ENCODE peak calls at places on chromosomes 1 and 21, in seven cellular contexts. W is CD8-positive, alpha-beta T cell; N is heart left ventricle; U is psoas muscle; O is H9; J is ovary; Z is thoracic aorta. Y is an unnamed sample. For H3K4me1, the result is how much of the 10 kb centered on the place peaks cover.

GRCh38 chr1:99756598-99756997 is 9.8 kb downstream of the FRRS1 start:
- DNase-seq in J (no peak), W (no peak), N (no peak), O (no peak), Z (no peak), U (no peak), Y (no peak)

GRCh38 chr21:43824250-43824882 is 35.0 kb downstream of the RRP1 start:
- DNase-seq in U (peak), Z (no peak), O (no peak), W (no peak), J (no peak), N (no peak), Y (no peak)

GRCh38 chr1:88847618-88848017 is 43.7 kb downstream of the GTF2B start:
- DNase-seq in N (no peak), W (no peak), J (no peak), O (peak), U (no peak), Z (no peak), Y (no peak)

GRCh38 chr1:17167783-17168479 is 37.0 kb upstream of the PADI1 start:
- DNase-seq in U (no peak), W (no peak), N (no peak), Z (no peak), J (no peak), O (no peak), Y (no peak)

GRCh38 chr1:181179980-181180964 is 91.8 kb downstream of the IER5 start:
- DNase-seq in J (peak), W (peak), O (peak), U (peak), N (peak), Z (no peak), Y (peak)

GRCh38 chr1:15157524-15158399 is 4.2 kb downstream of the TMEM51 start:
- DNase-seq in Z (no peak), U (no peak), J (no peak), W (no peak), N (no peak), O (no peak), Y (no peak)

GRCh38 chr21:46411236-46411635 is 47.5 kb upstream of the DIP2A start:
- DNase-seq in W (no peak), Z (no peak), J (no peak), O (peak), U (peak), N (no peak), Y (no peak)

GRCh38 chr1:25033828-25034451 is 103.9 kb upstream of the RUNX3 start:
- DNase-seq in N (peak), J (no peak), O (no peak), W (no peak), U (peak), Z (no peak), Y (peak)

GRCh38 chr1:245717611-245718010 is 562.8 kb downstream of the KIF26B start:
- DNase-seq in O (no peak), W (no peak), J (no peak), Z (no peak), U (no peak), N (no peak), Y (no peak)

GRCh38 chr1:57279909-57280666 is 143.8 kb downstream of the DAB1 start:
- DNase-seq in J (no peak), N (no peak), W (no peak), U (no peak), Z (no peak), O (no peak), Y (no peak)

GRCh38 chr1:5999711-6000443 is 7.7 kb upstream of the NPHP4 start:
- DNase-seq in O (no peak), Z (no peak), U (no peak), W (no peak), N (no peak), J (no peak), Y (peak)

GRCh38 chr1:45035631-45036301 is 23.7 kb downstream of the UROD start:
- DNase-seq in W (no peak), O (no peak), N (no peak), J (no peak), Z (no peak), U (no peak), Y (no peak)

GRCh38 chr1:225567789-225568188 is 85.1 kb downstream of the ENAH start:
- DNase-seq in N (no peak), Z (no peak), J (no peak), W (no peak), U (no peak), O (no peak), Y (no peak)

GRCh38 chr1:172727956-172728603 is 69.2 kb downstream of the FASLG start:
- DNase-seq in W (peak), N (no peak), Z (no peak), O (peak), J (no peak), U (no peak), Y (no peak)

GRCh38 chr1:40847023-40847740 is 15.0 kb downstream of the CITED4 start:
- DNase-seq in J (no peak), W (no peak), O (peak), U (no peak), N (no peak), Z (no peak), Y (no peak)

GRCh38 chr1:187689137-187689536 is 860.4 kb downstream of the PLA2G4A start:
- DNase-seq in W (no peak), J (no peak), Z (no peak), U (no peak), O (no peak), N (no peak), Y (no peak)

GRCh38 chr1:58162952-58163550 is 383.5 kb downstream of the OMA1 start:
- DNase-seq in N (peak), W (no peak), J (peak), U (peak), O (peak), Z (no peak), Y (peak)

GRCh38 chr21:15282666-15283065 is 217.9 kb upstream of the NRIP1 start:
- DNase-seq in U (no peak), J (no peak), O (no peak), N (no peak), W (no peak), Z (no peak), Y (no peak)

GRCh38 chr1:206699626-206700025 is 14.9 kb downstream of the MAPKAPK2 start:
- DNase-seq in Z (no peak), U (no peak), W (no peak), J (peak), O (no peak), N (no peak), Y (no peak)

GRCh38 chr21:36699026-36699545 is at the start of gene SIM2:
- DNase-seq in N (no peak), W (no peak), U (no peak), J (no peak), Z (no peak), O (peak), Y (no peak)

GRCh38 chr1:206579747-206580437 is 32.4 kb downstream of the EIF2D start:
- DNase-seq in U (peak), N (peak), W (peak), J (no peak), Z (peak), O (no peak), Y (peak)

GRCh38 chr21:44013380-44014088 is 1.4 kb downstream of the TRAPPC10 start:
- DNase-seq in Z (no peak), N (no peak), W (peak), U (no peak), O (no peak), J (no peak), Y (no peak)

GRCh38 chr1:209328178-209328577 is 255.3 kb upstream of the CAMK1G start:
- DNase-seq in U (no peak), J (no peak), W (no peak), Z (no peak), N (no peak), O (no peak), Y (no peak)

GRCh38 chr1:25501235-25502058 is 42.0 kb upstream of the LDLRAP1 start:
- DNase-seq in O (peak), J (no peak), N (no peak), W (no peak), U (no peak), Z (no peak), Y (no peak)

GRCh38 chr21:39385299-39386145 is 36.6 kb upstream of the HMGN1 start:
- DNase-seq in N (peak), O (no peak), W (peak), U (peak), Z (no peak), J (peak), Y (peak)

GRCh38 chr1:176691251-176692228 is 228.6 kb downstream of the PAPPA2 start:
- DNase-seq in U (no peak), W (no peak), Z (no peak), N (peak), O (peak), J (no peak), Y (no peak)

GRCh38 chr21:26795398-26795790 is 49.8 kb downstream of the ADAMTS1 start:
- DNase-seq in N (no peak), J (no peak), U (no peak), Z (no peak), O (no peak), W (no peak), Y (no peak)

GRCh38 chr1:241330619-241331327 is 26.2 kb downstream of the RGS7 start:
- DNase-seq in Z (no peak), N (no peak), J (no peak), U (no peak), O (no peak), W (no peak), Y (no peak)

DNA sequence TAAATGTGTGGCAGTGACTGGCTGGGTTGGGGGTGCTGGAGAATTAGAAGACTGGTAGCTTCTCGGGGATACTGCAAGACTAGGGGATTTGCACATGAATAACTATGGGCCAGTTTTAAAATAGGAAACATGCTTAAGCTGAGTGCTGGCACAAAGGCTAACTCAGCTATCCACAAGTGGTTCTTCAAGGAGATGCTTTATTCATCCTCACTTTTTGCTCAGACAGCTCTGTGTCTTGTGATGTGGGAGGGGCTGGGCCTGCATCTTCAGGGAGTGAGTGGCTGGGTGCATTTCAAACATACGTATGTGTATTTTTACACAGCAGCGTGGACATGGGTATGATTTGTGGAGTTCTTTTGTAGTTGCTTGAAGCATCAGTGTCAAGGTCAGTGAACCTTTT is 2.3 kb downstream of the COQ8A start:
- DNase-seq in N (no peak), J (no peak), W (no peak), Z (no peak), U (no peak), O (no peak), Y (no peak)
- H3K4me1 ChIP-seq in N (under half), J (under half), W (under half), Z (under half), U (half or more), O (under half), Y (half or more)

GRCh38 chr1:61452354-61452990 is 272.5 kb downstream of the TM2D1 start:
- DNase-seq in U (no peak), W (no peak), N (no peak), J (no peak), Z (no peak), O (no peak), Y (no peak)

GRCh38 chr1:61450454-61451213 is 274.3 kb downstream of the TM2D1 start:
- DNase-seq in N (peak), U (no peak), J (peak), W (no peak), Z (no peak), O (no peak), Y (peak)

GRCh38 chr1:61455400-61455799 is 269.5 kb downstream of the TM2D1 start:
- DNase-seq in N (no peak), W (no peak), U (no peak), Z (no peak), J (no peak), O (no peak), Y (no peak)

GRCh38 chr1:61451214-61451968 is 273.6 kb downstream of the TM2D1 start:
- DNase-seq in N (no peak), O (no peak), Z (no peak), J (no peak), U (no peak), W (no peak), Y (no peak)

GRCh38 chr1:61453111-61453961 is 271.6 kb downstream of the TM2D1 start:
- DNase-seq in U (peak), Z (peak), O (peak), W (peak), J (peak), N (peak), Y (peak)
- TF ChIP-seq CTCF in U (peak), Z (peak), O (peak), W (peak), J (peak), N (peak), Y (peak)

DNA sequence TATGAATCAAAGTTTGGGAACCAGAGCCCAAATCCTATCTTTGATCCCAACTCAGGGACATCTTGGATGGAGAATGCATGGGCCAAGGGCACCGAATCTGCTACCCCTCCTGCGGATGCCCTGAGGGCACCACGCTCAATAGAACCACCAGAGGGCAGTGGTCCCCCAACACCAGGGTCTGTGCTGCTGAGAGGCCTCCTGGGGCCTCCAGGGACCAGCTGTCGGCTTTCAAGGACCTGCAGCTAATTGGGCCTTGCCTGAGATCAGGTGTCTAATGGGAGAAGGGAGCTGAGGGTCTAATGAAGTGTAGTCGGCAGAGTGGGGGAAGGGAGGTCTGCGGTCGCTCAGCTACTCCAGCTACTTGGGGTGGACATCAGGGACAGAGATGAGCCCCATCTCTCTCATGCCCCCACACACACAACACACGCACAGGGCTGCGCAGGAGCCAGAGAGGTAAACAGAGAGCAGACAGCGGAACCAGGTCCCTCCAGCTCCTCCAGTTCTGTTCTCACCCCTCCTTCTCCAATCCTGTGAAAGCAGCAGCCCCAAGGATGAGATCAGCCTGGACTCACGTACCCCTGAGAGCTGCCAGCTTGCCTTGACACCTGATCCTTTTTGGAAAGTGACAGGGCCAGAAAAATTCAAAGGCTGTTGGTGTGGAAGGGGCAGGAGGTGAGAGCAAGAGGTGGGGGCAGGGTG is 34.9 kb upstream of the PPP1R15B start:
- DNase-seq in O (peak), Z (no peak), W (peak), N (peak), U (peak), J (peak), Y (peak)
- H3K4me1 ChIP-seq in O (under half), Z (half or more), W (under half), N (under half), U (half or more), J (under half), Y (half or more)

DNA sequence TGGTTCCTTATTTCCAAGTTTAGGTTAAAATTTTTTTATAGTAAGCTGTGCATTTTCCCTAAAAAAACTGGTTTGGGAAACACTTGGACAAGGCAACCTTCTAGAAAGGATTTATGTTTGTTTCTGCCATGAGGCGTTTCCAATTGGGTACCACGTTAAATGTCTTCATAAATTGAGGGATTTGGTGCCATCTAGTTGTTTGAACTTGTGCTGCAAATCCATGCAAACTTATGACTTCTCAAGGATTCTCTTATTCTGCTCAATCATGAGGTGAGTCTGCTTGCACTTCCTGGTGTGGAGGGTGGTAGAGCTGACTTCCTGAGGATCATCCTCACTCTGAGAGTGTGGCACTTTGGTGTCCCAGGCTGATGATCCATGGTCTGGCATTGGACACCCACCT is 123.3 kb downstream of the PCNX2 start:
- DNase-seq in O (no peak), U (no peak), J (no peak), Z (no peak), W (no peak), N (no peak), Y (no peak)
- TF ChIP-seq CTCF in O (peak), U (peak), J (no peak), Z (no peak), W (no peak), N (peak), Y (peak)

GRCh38 chr1:85328713-85329376 is 52.4 kb upstream of the BCL10 start:
- DNase-seq in U (peak), O (peak), W (no peak), J (no peak), N (no peak), Z (no peak), Y (no peak)
- H3K4me1 ChIP-seq in U (under half), O (under half), W (under half), J (under half), N (under half), Z (under half), Y (under half)

DNA sequence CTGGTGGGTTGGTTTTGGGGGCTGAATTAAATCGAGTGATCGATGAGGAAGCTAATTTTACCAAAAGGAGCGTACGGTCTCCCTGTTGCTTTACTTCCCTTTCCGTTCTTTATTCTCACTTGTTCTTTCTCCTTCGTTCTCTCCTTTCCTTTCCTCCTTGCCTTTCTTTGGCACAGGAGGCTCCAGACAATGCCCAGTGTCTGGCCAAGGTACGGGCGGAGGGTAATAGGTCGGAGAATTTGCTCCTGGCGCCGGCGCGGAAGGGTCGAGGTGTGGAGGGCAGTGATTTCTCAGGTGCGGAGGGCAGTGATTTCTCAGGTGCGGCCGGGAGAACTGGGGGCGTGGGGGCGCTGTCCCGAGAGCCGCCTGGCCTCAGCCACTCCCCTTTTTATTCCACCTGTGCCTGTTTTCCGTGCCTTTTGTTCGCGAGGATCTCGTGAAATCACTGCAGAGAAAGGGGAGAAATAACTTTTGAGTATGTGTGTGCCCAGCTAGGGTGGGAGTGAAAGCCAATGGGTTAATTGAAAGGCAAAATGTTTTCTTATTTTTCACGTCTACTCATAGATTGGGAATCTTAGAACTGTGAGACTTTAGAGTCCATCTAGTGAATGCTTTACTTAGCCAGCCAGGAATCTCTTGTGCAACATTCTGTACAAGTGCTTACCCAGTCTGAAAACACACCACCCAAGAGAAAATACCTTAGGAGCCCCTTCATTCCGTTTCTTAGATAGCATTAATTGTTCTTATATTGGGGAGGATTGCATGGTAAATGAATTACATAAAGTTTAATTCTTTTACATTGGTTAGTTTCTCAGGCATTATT is 1.3 kb downstream of the FNBP1L start:
- DNase-seq in N (peak), U (no peak), Z (no peak), O (peak), J (no peak), W (no peak), Y (no peak)
- TF ChIP-seq CTCF in N (no peak), U (no peak), Z (no peak), O (peak), J (no peak), W (no peak), Y (no peak)

DNA sequence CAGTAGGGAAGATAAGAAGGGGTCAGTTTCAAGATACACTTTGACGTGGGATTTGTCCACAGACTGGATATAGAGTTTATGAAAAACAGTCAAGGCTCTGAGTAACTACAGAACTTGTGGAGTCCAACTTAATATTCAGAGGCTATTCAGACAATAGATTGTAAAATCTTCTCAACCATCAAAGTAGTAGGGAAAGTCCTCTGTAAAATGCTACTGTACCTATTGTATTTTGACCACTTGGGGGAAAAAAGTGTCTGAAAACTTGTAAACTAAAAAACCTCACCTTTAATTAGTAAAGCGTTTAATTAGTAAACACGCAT is 10.5 kb downstream of the PTP4A2 start:
- DNase-seq in J (no peak), W (no peak), N (no peak), Z (no peak), O (no peak), U (no peak), Y (no peak)
- H3K4me1 ChIP-seq in J (under half), W (half or more), N (half or more), Z (half or more), O (under half), U (half or more), Y (half or more)

GRCh38 chr1:1361233-1361981 is 3.1 kb upstream of the MXRA8 start:
- DNase-seq in J (no peak), W (no peak), O (no peak), N (no peak), U (peak), Z (no peak), Y (no peak)

GRCh38 chr1:1364266-1364665 is 5.9 kb upstream of the MXRA8 start:
- DNase-seq in N (no peak), Z (no peak), W (no peak), O (peak), U (no peak), J (no peak), Y (no peak)

GRCh38 chr1:1359668-1360468 is 1.5 kb upstream of the MXRA8 start:
- DNase-seq in U (peak), Z (no peak), O (no peak), J (peak), W (no peak), N (peak), Y (peak)

GRCh38 chr1:1360511-1361169 is 2.3 kb upstream of the MXRA8 start:
- DNase-seq in W (no peak), N (peak), O (no peak), Z (peak), U (peak), J (peak), Y (peak)

GRCh38 chr1:1361982-1362423 is 3.6 kb upstream of the MXRA8 start:
- DNase-seq in Z (no peak), W (no peak), O (peak), J (no peak), U (peak), N (peak), Y (peak)
- TF ChIP-seq CTCF in Z (no peak), W (no peak), O (peak), J (no peak), U (no peak), N (no peak), Y (peak)

GRCh38 chr1:109151591-109151990 is 37.7 kb downstream of the ELAPOR1 start:
- DNase-seq in U (no peak), W (no peak), N (no peak), O (no peak), Z (no peak), J (no peak), Y (no peak)
- H3K4me1 ChIP-seq in U (under half), W (under half), N (under half), O (under half), Z (under half), J (under half), Y (under half)

GRCh38 chr1:153546796-153547559 is 1.4 kb upstream of the S100A4 start:
- DNase-seq in Z (no peak), U (no peak), J (no peak), O (peak), W (no peak), N (peak), Y (no peak)
- TF ChIP-seq CTCF in Z (no peak), U (no peak), J (no peak), O (peak), W (no peak), N (no peak), Y (no peak)

Y was measured in left ventricle myocardium inferior.